ENCODE peak calls at places on chromosomes 2 and 18, in ten cellular contexts. S is colonic mucosa; Y is brain microvascular endothelial cell; B is aorta; A is tibial nerve; I is CD4-positive, CD25-positive, alpha-beta regulatory T cell; X is thoracic aorta; E is CD8-positive, alpha-beta memory T cell; D is dorsolateral prefrontal cortex; F is breast epithelium. W is an unnamed sample.

GRCh38 chr2:98882368-98882767 is 53.7 kb downstream of the CRACDL start:
- DNase-seq in S (no peak), Y (no peak), B (no peak), A (no peak), I (no peak), X (no peak), E (no peak), D (no peak), F (no peak), W (no peak)

GRCh38 chr2:205003288-205003687 is 458.0 kb downstream of the PARD3B start:
- DNase-seq in S (no peak), Y (no peak), B (no peak), A (no peak), I (no peak), X (no peak), E (no peak), D (no peak), F (no peak), W (no peak)

GRCh38 chr2:228556707-228557106 is 375.2 kb upstream of the SPHKAP start:
- DNase-seq in S (peak; percentile 63), Y (peak; percentile 14), B (no peak), A (no peak), I (no peak), X (no peak), E (no peak), D (no peak), F (no peak), W (no peak)

GRCh38 chr2:40953341-40953740 is 501.5 kb upstream of the SLC8A1 start:
- DNase-seq in S (no peak), Y (no peak), B (no peak), A (no peak), I (no peak), X (no peak), E (no peak), D (no peak), F (no peak), W (no peak)

GRCh38 chr18:76686737-76687231 is 135.6 kb upstream of the ZNF236 start:
- DNase-seq in S (peak; percentile 43), Y (peak; percentile 59), B (peak; percentile 71), A (peak; percentile 52), I (peak; percentile 46), X (no peak), E (no peak), D (peak; percentile 49), F (peak; percentile 71), W (peak; percentile 53)

GRCh38 chr2:11465110-11465484 is 864 bp downstream of the E2F6 start:
- DNase-seq in S (no peak), Y (no peak), B (no peak), A (no peak), I (no peak), X (no peak), E (no peak), D (no peak), F (no peak), W (no peak)

GRCh38 chr2:1605102-1605501 is 139.2 kb downstream of the PXDN start:
- DNase-seq in S (no peak), Y (no peak), B (peak; percentile 40), A (no peak), I (peak; percentile 1), X (no peak), E (no peak), D (no peak), F (no peak), W (no peak)

GRCh38 chr2:219002395-219003266 is 9.4 kb upstream of the CRYBA2 start:
- DNase-seq in S (peak; percentile 92), Y (peak; percentile 15), B (no peak), A (no peak), I (peak; percentile 31), X (no peak), E (peak; percentile 41), D (no peak), F (peak; percentile 73), W (peak; percentile 76)

GRCh38 chr2:144382848-144383247 is 137.1 kb downstream of the ZEB2 start:
- DNase-seq in S (no peak), Y (no peak), B (no peak), A (no peak), I (peak; percentile 27), X (no peak), E (peak; percentile 84), D (no peak), F (no peak), W (no peak)

GRCh38 chr2:25853038-25853638 is 25.1 kb downstream of the ASXL2 start:
- DNase-seq in S (no peak), Y (no peak), B (no peak), A (no peak), I (peak; percentile 38), X (no peak), E (no peak), D (no peak), F (no peak), W (no peak)

GRCh38 chr2:25855065-25855464 is 23.2 kb downstream of the ASXL2 start:
- DNase-seq in S (no peak), Y (no peak), B (no peak), A (no peak), I (no peak), X (no peak), E (no peak), D (no peak), F (no peak), W (no peak)

GRCh38 chr2:25856377-25856776 is 21.9 kb downstream of the ASXL2 start:
- DNase-seq in S (no peak), Y (no peak), B (no peak), A (no peak), I (no peak), X (no peak), E (no peak), D (no peak), F (no peak), W (no peak)

GRCh38 chr2:25854613-25855012 is 23.7 kb downstream of the ASXL2 start:
- DNase-seq in S (no peak), Y (no peak), B (no peak), A (no peak), I (no peak), X (no peak), E (no peak), D (no peak), F (no peak), W (no peak)

DNA sequence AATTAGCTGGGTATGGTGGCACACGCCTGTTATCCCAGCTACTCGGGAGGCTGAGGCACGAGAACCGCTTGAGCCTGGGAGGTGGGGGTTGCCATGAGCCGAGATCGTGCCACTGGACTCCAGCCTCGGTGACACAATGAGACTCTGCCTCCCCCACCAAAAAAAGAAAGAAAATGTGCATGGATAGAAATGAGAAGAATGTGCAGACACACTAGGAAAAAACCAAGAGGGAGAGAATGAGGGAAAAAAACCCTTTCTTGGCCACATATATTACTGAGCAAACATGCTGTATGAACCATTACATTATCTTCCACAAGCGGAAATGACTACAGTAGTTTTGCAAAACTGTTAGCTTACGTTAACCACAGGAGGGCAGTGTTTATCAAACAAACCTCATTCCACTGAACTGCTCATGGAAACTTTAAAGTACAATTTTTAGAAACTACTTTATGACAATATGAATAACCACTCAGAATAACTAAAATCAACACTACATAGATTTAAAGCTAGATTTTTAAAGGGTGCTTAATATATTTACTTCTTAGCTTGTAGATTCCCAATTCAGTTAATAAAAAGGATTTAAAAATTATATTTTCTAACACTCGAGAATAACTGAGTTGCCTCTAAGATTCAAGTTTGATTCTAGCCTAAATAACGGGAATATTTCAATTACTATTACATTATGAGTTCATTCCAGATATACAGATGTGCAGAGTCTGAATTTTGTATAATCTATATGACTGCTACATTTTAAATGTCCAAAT is 26.4 kb downstream of the ASXL2 start:
- DNase-seq in S (peak; percentile 29), Y (peak; percentile 81), B (no peak), A (no peak), I (peak; percentile 84), X (no peak), E (peak; percentile 69), D (no peak), F (no peak), W (no peak)
- H3K27ac ChIP-seq in S (no peak overlapping the region), Y (peak overlapping the region; percentile 40), B (no peak overlapping the region), A (no peak overlapping the region), I (peak overlapping the region; percentile 71), X (peak overlapping the region; percentile 23), E (peak overlapping the region; percentile 13), D (no peak overlapping the region), F (no peak overlapping the region), W (no peak overlapping the region)

DNA sequence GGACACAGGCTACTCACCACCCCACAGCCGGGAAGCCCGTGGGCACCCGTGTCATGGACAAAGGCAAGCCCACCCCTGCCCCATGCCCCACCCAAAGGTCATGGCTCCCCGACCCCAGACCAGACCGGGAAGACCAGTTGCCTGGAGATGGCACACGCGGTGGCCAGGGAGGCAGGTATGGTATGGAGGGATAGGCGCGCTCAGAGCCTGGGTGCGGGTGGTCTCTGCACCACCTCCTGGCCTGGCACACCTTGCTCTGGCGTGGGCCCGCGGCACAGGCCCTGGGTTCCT is 51.2 kb downstream of the BIN1 start:
- DNase-seq in S (no peak), Y (no peak), B (peak; percentile 46), A (no peak), I (no peak), X (no peak), E (no peak), D (no peak), F (no peak), W (no peak)
- H3K27ac ChIP-seq in S (no peak overlapping the region), Y (no peak overlapping the region), B (no peak overlapping the region), A (no peak overlapping the region), I (no peak overlapping the region), X (no peak overlapping the region), E (no peak overlapping the region), D (peak overlapping the region; percentile 62), F (no peak overlapping the region), W (no peak overlapping the region)

GRCh38 chr2:195810340-195811098 is 153.5 kb downstream of the SLC39A10 start:
- DNase-seq in S (no peak), Y (no peak), B (no peak), A (no peak), I (no peak), X (no peak), E (no peak), D (no peak), F (no peak), W (no peak)
- H3K27ac ChIP-seq in S (no peak overlapping the region), Y (no peak overlapping the region), B (no peak overlapping the region), A (no peak overlapping the region), I (no peak overlapping the region), X (no peak overlapping the region), E (no peak overlapping the region), D (no peak overlapping the region), F (no peak overlapping the region), W (no peak overlapping the region)

GRCh38 chr18:12336251-12336650 is 28.2 kb downstream of the TUBB6 start:
- DNase-seq in S (no peak), Y (no peak), B (no peak), A (no peak), I (no peak), X (no peak), E (no peak), D (no peak), F (no peak), W (no peak)

GRCh38 chr18:12334280-12335262 is 26.5 kb downstream of the TUBB6 start:
- DNase-seq in S (no peak), Y (no peak), B (no peak), A (no peak), I (no peak), X (no peak), E (no peak), D (no peak), F (no peak), W (no peak)

GRCh38 chr18:12335503-12335902 is 27.5 kb downstream of the TUBB6 start:
- DNase-seq in S (no peak), Y (no peak), B (no peak), A (no peak), I (no peak), X (no peak), E (no peak), D (no peak), F (no peak), W (no peak)

GRCh38 chr18:12338382-12338781 is 30.3 kb downstream of the TUBB6 start:
- DNase-seq in S (no peak), Y (no peak), B (no peak), A (no peak), I (no peak), X (no peak), E (no peak), D (no peak), F (no peak), W (no peak)

GRCh38 chr18:12336887-12337286 is 28.8 kb downstream of the TUBB6 start:
- DNase-seq in S (no peak), Y (peak; percentile 66), B (no peak), A (no peak), I (no peak), X (no peak), E (no peak), D (no peak), F (no peak), W (no peak)
- H3K27ac ChIP-seq in S (no peak overlapping the region), Y (no peak overlapping the region), B (no peak overlapping the region), A (no peak overlapping the region), I (no peak overlapping the region), X (no peak overlapping the region), E (no peak overlapping the region), D (no peak overlapping the region), F (no peak overlapping the region), W (no peak overlapping the region)